ENCODE peak calls at places on chromosome 7, in four cellular contexts. U is tibial nerve, G is transverse colon, M is ovary. H is an unnamed sample.

GRCh38 chr7:17347426-17347825 is 49.0 kb downstream of the AHR start:
- DNase-seq in G (no peak), U (no peak), M (no peak), H (no peak)

GRCh38 chr7:76044375-76044774 is 3.4 kb downstream of the STYXL1 start:
- DNase-seq in G (no peak), U (no peak), M (no peak), H (no peak)

GRCh38 chr7:78609281-78609680 is 810.7 kb downstream of the PHTF2 start:
- DNase-seq in U (no peak), M (no peak), G (no peak), H (no peak)

GRCh38 chr7:86644282-86645173 is 819 bp downstream of the GRM3 start:
- DNase-seq in G (no peak), U (no peak), M (no peak), H (no peak)

GRCh38 chr7:7554647-7555575 is 11.8 kb upstream of the MIOS start:
- DNase-seq in G (no peak), M (no peak), U (no peak), H (no peak)

GRCh38 chr7:108001759-108002725 is 919 bp downstream of the LAMB1 start:
- DNase-seq in M (peak), U (no peak), G (peak), H (peak)

GRCh38 chr7:54774785-54775740 is 16.1 kb upstream of the SEC61G start:
- DNase-seq in M (no peak), U (no peak), G (no peak), H (no peak)

GRCh38 chr7:4714767-4715384 is 32.8 kb downstream of the FOXK1 start:
- DNase-seq in M (no peak), U (no peak), G (no peak), H (no peak)

GRCh38 chr7:88456490-88456889 is 149.8 kb upstream of the STEAP4 start:
- DNase-seq in U (no peak), G (peak), M (no peak), H (no peak)

GRCh38 chr7:26097837-26098668 is 53.9 kb upstream of the NFE2L3 start:
- DNase-seq in M (no peak), U (no peak), G (no peak), H (no peak)

GRCh38 chr7:43700059-43700501 is 29.2 kb downstream of the COA1 start:
- DNase-seq in M (no peak), U (no peak), G (no peak), H (no peak)

GRCh38 chr7:66206909-66207240 is 1.7 kb downstream of the TPST1 start:
- DNase-seq in U (no peak), G (no peak), M (no peak), H (no peak)

GRCh38 chr7:123004931-123005330 is 9.4 kb upstream of the TAS2R16 start:
- DNase-seq in M (no peak), G (no peak), U (no peak), H (no peak)

GRCh38 chr7:51318886-51319579 is 2.4 kb upstream of the COBL start:
- DNase-seq in G (peak), U (no peak), M (no peak), H (no peak)

GRCh38 chr7:24963218-24963617 is 16.8 kb downstream of the OSBPL3 start:
- DNase-seq in M (no peak), U (peak), G (peak), H (no peak)

DNA sequence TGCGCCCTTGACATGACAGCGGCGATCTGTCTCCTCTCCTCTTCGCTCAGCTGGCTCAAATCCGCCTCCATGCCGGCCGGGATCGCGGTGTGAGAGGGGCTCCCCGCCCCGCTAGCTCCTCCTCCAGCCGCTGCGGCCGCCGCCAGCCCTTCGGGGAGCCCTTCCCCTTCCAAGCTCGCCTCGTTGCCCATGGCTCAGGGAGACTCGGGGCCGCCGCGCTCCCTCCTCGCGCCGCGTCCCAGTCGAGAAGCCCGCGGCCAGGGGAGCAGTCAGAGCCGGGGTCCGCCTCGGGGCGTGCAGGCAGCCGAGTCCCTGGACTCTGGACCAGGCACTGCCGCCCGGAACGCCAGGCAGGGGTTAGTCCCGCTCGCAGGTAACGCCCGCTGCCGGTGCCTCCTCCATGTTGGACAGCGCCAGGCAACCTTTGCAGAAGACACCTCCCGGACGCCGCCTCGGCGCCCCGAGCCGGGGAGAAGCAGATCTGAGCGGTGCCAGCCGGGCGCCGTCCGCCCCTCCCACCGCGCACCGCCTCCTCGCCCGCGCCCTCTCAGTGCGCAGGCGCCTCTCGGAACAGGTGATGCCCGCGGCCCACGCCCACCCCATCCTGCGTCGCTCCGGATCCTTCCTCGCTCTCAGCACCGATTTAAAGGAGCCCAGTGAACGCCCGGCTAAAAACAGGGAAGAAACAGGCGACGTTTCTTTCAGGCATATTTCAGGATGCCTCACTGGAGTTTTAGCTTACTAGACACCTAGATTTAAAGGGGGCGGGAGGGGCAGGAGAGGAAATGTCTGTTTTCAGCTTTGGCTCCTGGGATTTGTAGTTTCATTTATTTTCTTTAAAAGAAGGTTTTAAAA is at the start of gene PCLO:
- DNase-seq in M (peak), G (peak), U (no peak), H (peak)
- TF ChIP-seq POLR2A in M (no peak), G (peak), U (no peak), H (no peak)

GRCh38 chr7:27189560-27190283 is 4.7 kb upstream of the HOXA11 start:
- DNase-seq in U (no peak), M (no peak), G (peak), H (no peak)
- TF ChIP-seq POLR2A in U (no peak), M (no peak), G (peak), H (no peak)

GRCh38 chr7:99551767-99552463 is at the start of gene FAM200A:
- DNase-seq in G (peak), M (peak), U (peak), H (peak)
- TF ChIP-seq POLR2A in G (peak), M (peak), U (peak), H (peak)

DNA sequence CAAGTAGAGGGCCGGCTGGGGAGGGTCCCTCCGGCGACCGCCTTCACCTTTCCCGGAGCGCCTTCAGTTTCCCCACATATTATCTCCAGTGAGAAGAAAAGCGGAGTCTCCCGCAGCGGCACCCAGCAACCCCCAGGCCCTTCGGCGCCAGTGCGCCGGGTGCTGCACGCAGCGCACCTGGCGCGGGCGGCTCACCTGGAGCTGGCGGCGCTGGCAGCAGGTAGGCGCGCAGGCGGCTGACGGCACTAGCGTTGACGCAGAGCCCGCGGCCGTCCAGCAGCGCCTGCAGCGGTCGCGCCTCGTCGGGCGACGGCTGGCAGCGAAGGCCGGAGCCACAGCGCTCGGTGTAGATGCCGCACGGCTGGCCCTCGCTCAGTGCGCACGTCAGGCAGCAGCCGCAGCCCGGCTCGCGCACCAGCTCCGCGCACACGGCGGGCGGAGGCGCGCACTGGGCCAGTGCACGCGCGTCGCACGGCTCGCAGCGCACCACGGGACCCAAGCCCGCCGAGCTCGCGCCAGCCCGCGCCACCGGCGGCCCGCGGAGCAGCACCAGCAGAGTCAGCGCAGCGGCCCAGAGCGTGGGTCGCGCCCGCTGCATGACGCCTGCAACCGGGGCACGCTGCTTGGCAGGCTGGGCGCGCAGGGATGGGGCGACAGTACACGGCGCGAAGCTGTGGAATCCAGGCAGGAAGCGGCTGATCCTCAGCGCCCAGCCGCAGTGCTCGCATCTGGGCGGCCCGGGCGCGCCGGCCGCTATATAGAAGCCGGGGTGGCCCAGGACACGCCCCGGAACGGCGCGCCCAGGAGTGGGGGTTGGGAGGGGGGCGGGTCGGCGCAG is at the start of gene IGFBP3:
- DNase-seq in U (no peak), M (peak), G (no peak), H (no peak)
- TF ChIP-seq POLR2A in U (peak), M (peak), G (peak), H (no peak)

GRCh38 chr7:32941996-32942782 is 15.1 kb upstream of the FKBP9 start:
- DNase-seq in G (peak), U (peak), M (peak), H (peak)

GRCh38 chr7:32947420-32947983 is 9.7 kb upstream of the FKBP9 start:
- DNase-seq in G (no peak), U (no peak), M (no peak), H (no peak)

GRCh38 chr7:32943654-32944030 is 13.6 kb upstream of the FKBP9 start:
- DNase-seq in G (no peak), M (no peak), U (no peak), H (no peak)

GRCh38 chr7:32941181-32941995 is 15.9 kb upstream of the FKBP9 start:
- DNase-seq in U (no peak), G (no peak), M (no peak), H (no peak)

GRCh38 chr7:32942783-32943653 is 14.2 kb upstream of the FKBP9 start:
- DNase-seq in M (peak), G (peak), U (peak), H (peak)
- TF ChIP-seq POLR2A in M (peak), G (peak), U (peak), H (no peak)

GRCh38 chr7:73623798-73624668 is at the start of gene MLXIPL:
- DNase-seq in M (peak), G (peak), U (peak), H (peak)
- TF ChIP-seq POLR2A in M (no peak), G (peak), U (no peak), H (no peak)

GRCh38 chr7:130723784-130724183 is 10.2 kb downstream of the KLF14 start:
- DNase-seq in M (no peak), G (no peak), U (no peak), H (no peak)

GRCh38 chr7:130721486-130722277 is 12.3 kb downstream of the KLF14 start:
- DNase-seq in U (peak), M (peak), G (peak), H (no peak)

DNA sequence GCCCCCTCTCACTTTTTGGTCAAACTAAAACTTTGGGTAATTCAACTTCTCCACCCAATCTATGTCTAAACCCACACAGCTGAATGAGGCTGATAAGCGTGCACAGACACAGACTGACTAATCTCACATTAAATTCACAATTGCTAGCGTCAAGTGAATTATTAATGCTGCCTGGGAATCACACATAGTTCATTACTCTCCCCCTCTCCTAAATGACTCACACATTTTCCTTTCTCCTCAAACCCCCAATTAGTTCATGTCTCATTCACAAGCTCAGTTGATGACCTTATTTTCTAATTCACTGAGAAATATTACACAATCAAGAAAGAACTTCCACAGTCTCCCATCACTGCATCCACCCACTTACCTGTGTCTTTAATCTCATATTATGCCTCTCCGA is 14.5 kb downstream of the KLF14 start:
- DNase-seq in U (no peak), G (no peak), M (no peak), H (no peak)
- TF ChIP-seq POLR2A in U (no peak), G (no peak), M (no peak), H (no peak)

GRCh38 chr7:44823266-44823781 is 24.6 kb downstream of the H2AZ2 start:
- DNase-seq in G (no peak), U (no peak), M (no peak), H (no peak)
- TF ChIP-seq POLR2A in G (no peak), U (no peak), M (no peak), H (no peak)

H was measured in GM12891.